ENCODE peak calls at places on chromosomes 3 and 15, in eight cellular contexts. Y is HCT116, B is right lobe of liver, N is esophagus muscularis mucosa, X is A549, D is ovary, T is IMR-90, Z is stomach. U is an unnamed sample.

GRCh38 chr3:170967126-170967525 is 58.7 kb upstream of the EIF5A2 start:
- DNase-seq in B (peak; percentile 77), D (no peak), T (no peak), X (no peak), Z (no peak), Y (no peak), N (no peak), U (no peak)

GRCh38 chr3:135148431-135148830 is 353.4 kb downstream of the EPHB1 start:
- DNase-seq in D (no peak), Z (no peak), T (no peak), B (peak; percentile 66), Y (no peak), N (no peak), X (no peak), U (no peak)

GRCh38 chr3:48625600-48625999 is 4.0 kb upstream of the TMEM89 start:
- DNase-seq in Z (no peak), B (no peak), X (no peak), Y (no peak), T (no peak), N (no peak), D (no peak), U (no peak)

GRCh38 chr15:75452968-75453702 is 1.6 kb upstream of the SIN3A start:
- DNase-seq in T (no peak), Y (peak; percentile 21), Z (peak; percentile 38), D (peak; percentile 56), B (peak; percentile 70), X (peak; percentile 64), N (peak; percentile 92), U (peak; percentile 48)

GRCh38 chr3:39811561-39811960 is 2.2 kb downstream of the MYRIP start:
- DNase-seq in B (no peak), Z (no peak), Y (no peak), X (no peak), D (no peak), N (no peak), T (no peak), U (no peak)

GRCh38 chr3:163482695-163483094 is 1595.6 kb downstream of the SI start:
- DNase-seq in T (no peak), D (no peak), Y (no peak), B (no peak), X (no peak), Z (no peak), N (no peak), U (no peak)

GRCh38 chr3:29291982-29292363 is 11.1 kb downstream of the RBMS3 start:
- DNase-seq in Y (no peak), N (no peak), Z (no peak), X (no peak), D (no peak), B (no peak), T (no peak), U (no peak)

GRCh38 chr3:69855436-69856162 is 116.3 kb downstream of the MITF start:
- DNase-seq in B (no peak), Z (no peak), D (no peak), X (peak; percentile 53), N (no peak), T (peak; percentile 64), Y (no peak), U (no peak)

GRCh38 chr3:12886106-12886679 is 44.8 kb upstream of the RPL32 start:
- DNase-seq in D (no peak), Y (no peak), N (no peak), X (no peak), B (no peak), T (no peak), Z (no peak), U (no peak)

GRCh38 chr3:188279696-188280398 is 125.9 kb downstream of the LPP start:
- DNase-seq in B (no peak), D (no peak), Z (no peak), X (no peak), T (peak; percentile 49), Y (no peak), N (no peak), U (no peak)

GRCh38 chr3:186067360-186068242 is 41.3 kb downstream of the ETV5 start:
- DNase-seq in D (no peak), Z (no peak), N (no peak), T (no peak), X (no peak), B (no peak), Y (no peak), U (no peak)

GRCh38 chr3:138686771-138687221 is 78.2 kb downstream of the FAIM start:
- DNase-seq in D (no peak), X (peak; percentile 52), B (no peak), T (peak; percentile 89), N (no peak), Z (no peak), Y (no peak), U (no peak)

GRCh38 chr3:178966299-178967183 is 105.1 kb downstream of the ZMAT3 start:
- DNase-seq in Z (no peak), B (no peak), Y (peak; percentile 29), T (peak; percentile 37), N (no peak), X (peak; percentile 16), D (peak; percentile 11), U (no peak)

GRCh38 chr3:43857361-43858051 is 166.8 kb downstream of the ABHD5 start:
- DNase-seq in N (peak; percentile 68), T (peak; percentile 35), B (no peak), Z (no peak), X (peak; percentile 19), Y (no peak), D (no peak), U (no peak)

GRCh38 chr3:197331131-197331530 is 32.7 kb upstream of the DLG1 start:
- DNase-seq in Y (peak; percentile 27), X (no peak), B (no peak), N (no peak), D (no peak), Z (no peak), T (no peak), U (no peak)

GRCh38 chr15:62278534-62278933 is 113.4 kb upstream of the C2CD4B start:
- DNase-seq in X (no peak), D (no peak), Y (no peak), N (peak; percentile 60), B (no peak), T (no peak), Z (no peak), U (no peak)

GRCh38 chr15:98580577-98580976 is 67.8 kb upstream of the IGF1R start:
- DNase-seq in X (no peak), B (no peak), N (peak; percentile 57), Y (no peak), Z (no peak), T (no peak), D (no peak), U (peak; percentile 10)

GRCh38 chr3:134378384-134378783 is 4.1 kb upstream of the AMOTL2 start:
- DNase-seq in T (no peak), B (no peak), N (no peak), D (no peak), Z (no peak), X (no peak), Y (peak; percentile 47), U (peak; percentile 78)

GRCh38 chr3:44648564-44649229 is at the start of gene ZNF35:
- DNase-seq in T (peak; percentile 92), Z (peak; percentile 75), D (peak; percentile 58), N (peak; percentile 94), X (peak; percentile 92), B (peak; percentile 79), Y (peak; percentile 87), U (peak; percentile 75)

GRCh38 chr15:69974321-69974720 is 123.4 kb downstream of the TLE3 start:
- DNase-seq in X (no peak), N (no peak), Z (no peak), D (no peak), T (no peak), B (no peak), Y (no peak), U (no peak)

GRCh38 chr15:89150762-89151305 is 62.6 kb downstream of the ABHD2 start:
- DNase-seq in D (no peak), N (no peak), X (no peak), T (no peak), Z (peak; percentile 56), Y (no peak), B (no peak), U (peak; percentile 40)

GRCh38 chr3:111541911-111542483 is at the start of gene CD96:
- DNase-seq in T (peak; percentile 65), X (no peak), Y (no peak), D (no peak), B (no peak), Z (peak; percentile 27), N (no peak), U (no peak)
- H3K4me3 ChIP-seq in T (no peak within 1 kb of the TSS), X (no peak within 1 kb of the TSS), Y (no peak within 1 kb of the TSS), D (no peak within 1 kb of the TSS), B (no peak within 1 kb of the TSS), Z (no peak within 1 kb of the TSS), N (no peak within 1 kb of the TSS), U (no peak within 1 kb of the TSS)

DNA sequence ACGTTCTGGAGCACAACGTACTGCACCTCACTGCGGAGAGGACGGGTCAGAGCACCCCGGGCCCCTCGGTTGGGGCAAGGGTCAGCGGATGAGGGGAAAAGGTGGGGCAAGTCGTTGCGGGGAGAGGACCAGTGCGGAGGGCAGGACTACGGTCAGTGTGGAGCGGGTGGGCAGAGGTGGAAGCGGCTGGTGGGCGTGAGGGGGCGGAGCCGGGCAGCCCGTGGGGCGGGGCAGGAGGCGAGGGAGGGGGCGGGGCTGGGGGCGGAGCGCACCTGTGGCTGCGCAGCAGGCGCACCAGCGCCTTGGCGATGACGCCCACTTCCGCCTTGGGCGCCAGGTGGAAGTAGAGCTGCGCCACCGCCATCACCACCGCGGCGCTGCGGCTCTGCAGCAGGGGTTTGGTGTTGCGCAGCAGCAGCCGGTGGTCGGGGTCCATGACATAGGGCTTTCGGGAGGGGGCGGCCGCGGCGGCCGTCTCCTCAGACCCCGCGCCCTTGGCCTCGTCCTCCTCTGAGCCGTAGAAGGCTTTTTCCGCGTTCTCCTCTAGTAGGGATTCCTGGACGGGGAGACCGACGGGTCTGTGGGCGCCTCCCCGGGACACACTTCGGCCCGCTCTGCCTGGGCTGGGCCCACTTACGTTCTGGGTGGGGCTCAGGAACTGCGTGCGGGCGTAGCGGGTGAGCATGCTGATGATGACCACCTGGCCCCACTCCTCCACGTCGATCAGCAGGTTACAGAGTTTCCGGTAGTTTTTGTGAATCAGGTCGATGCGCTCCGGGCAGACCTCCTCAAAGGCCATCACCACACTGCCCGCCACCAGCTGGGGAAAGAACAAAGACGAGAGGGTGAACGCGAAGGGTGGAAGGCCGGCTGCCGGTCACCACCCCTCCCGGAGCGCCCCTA is 29.2 kb downstream of the AP3B2 start:
- DNase-seq in D (peak; percentile 71), X (peak; percentile 69), B (no peak), N (no peak), Y (no peak), T (no peak), Z (peak; percentile 80), U (peak; percentile 85)
- TF ChIP-seq POLR2A in D (peak; percentile 14), X (peak; percentile 51), B (no peak), N (no peak), Y (no peak), T (no peak), Z (no peak), U (no peak)

DNA sequence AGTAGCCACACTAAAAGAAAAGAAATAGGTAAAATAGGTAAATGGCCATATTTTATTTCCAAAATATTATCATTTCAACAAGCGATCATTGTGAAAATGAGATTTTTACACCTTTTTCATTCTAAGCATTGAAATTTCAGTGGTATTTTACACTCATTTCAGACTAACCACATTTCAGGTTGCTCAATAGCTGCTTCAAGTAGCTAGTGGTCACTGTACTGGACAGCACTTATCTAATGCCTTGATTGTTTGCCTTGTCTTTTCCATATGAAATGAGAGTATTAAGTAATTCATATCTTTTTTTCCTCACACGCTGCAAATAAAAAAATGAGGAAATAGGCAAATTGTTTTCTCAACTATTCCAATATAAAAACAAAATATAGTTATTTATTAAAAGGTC is 332.8 kb downstream of the NLGN1 start:
- DNase-seq in Y (no peak), D (no peak), N (no peak), Z (no peak), T (peak; percentile 25), X (no peak), B (no peak), U (no peak)
- H3K4me3 ChIP-seq in Y (no peak overlapping the region), D (no peak overlapping the region), N (no peak overlapping the region), Z (no peak overlapping the region), T (no peak overlapping the region), X (no peak overlapping the region), B (no peak overlapping the region), U (no peak overlapping the region)

GRCh38 chr3:128496602-128497304 is 3.8 kb upstream of the GATA2 start:
- DNase-seq in N (no peak), Z (no peak), D (no peak), B (no peak), X (no peak), T (no peak), Y (no peak), U (no peak)
- TF ChIP-seq POLR2A in N (no peak), Z (no peak), D (no peak), B (no peak), X (no peak), T (no peak), Y (no peak), U (no peak)